ENCODE peak calls at places on chromosomes 6 and 20, in seven cellular contexts. O is H1, C is neuronal stem cell, D is H9, G is mesendoderm, J is IMR-90, L is mesenchymal stem cell. B is an unnamed sample.

GRCh38 chr6:135087803-135088202 is 33.2 kb upstream of the HBS1L start:
- DNase-seq in D (no peak), C (no peak), J (no peak), L (peak), O (no peak), G (no peak), B (no peak)

GRCh38 chr6:170305772-170306323 is 710 bp upstream of the FAM120B start:
- DNase-seq in L (no peak), C (no peak), G (no peak), O (no peak), J (no peak), D (no peak), B (no peak)

GRCh38 chr6:155530219-155530834 is 74.7 kb upstream of the NOX3 start:
- DNase-seq in G (peak), J (peak), L (peak), O (no peak), D (no peak), C (no peak), B (no peak)

GRCh38 chr20:61916318-61916891 is 149.3 kb downstream of the TAF4 start:
- DNase-seq in J (no peak), D (no peak), C (no peak), O (no peak), G (no peak), L (no peak), B (no peak)

GRCh38 chr6:26501482-26501986 is 1.4 kb downstream of the BTN1A1 start:
- DNase-seq in J (peak), O (peak), G (peak), D (peak), L (peak), C (no peak), B (peak)

GRCh38 chr20:17556842-17557674 is 12.8 kb upstream of the DSTN start:
- DNase-seq in D (peak), O (peak), G (no peak), L (no peak), C (no peak), J (peak), B (no peak)

GRCh38 chr6:163860194-163861081 is 445.9 kb downstream of the QKI start:
- DNase-seq in C (no peak), G (no peak), O (no peak), L (peak), J (peak), D (no peak), B (no peak)

GRCh38 chr6:15881150-15881549 is 218.3 kb upstream of the DTNBP1 start:
- DNase-seq in C (no peak), J (no peak), G (no peak), O (no peak), D (no peak), L (no peak), B (no peak)

GRCh38 chr20:54026300-54027064 is 43.9 kb downstream of the BCAS1 start:
- DNase-seq in C (no peak), O (no peak), D (no peak), J (no peak), L (no peak), G (no peak), B (no peak)
- H4K8ac ChIP-seq in C (no peak), O (no peak), D (no peak), J (no peak), L (no peak), G (no peak), B (no peak)

GRCh38 chr20:568865-569415 is 25.4 kb upstream of the CSNK2A1 start:
- DNase-seq in J (no peak), L (no peak), G (peak), O (no peak), C (no peak), D (no peak), B (peak)
- H3K4ac ChIP-seq in J (no peak), L (no peak), G (no peak), O (no peak), C (no peak), D (no peak), B (no peak)

DNA sequence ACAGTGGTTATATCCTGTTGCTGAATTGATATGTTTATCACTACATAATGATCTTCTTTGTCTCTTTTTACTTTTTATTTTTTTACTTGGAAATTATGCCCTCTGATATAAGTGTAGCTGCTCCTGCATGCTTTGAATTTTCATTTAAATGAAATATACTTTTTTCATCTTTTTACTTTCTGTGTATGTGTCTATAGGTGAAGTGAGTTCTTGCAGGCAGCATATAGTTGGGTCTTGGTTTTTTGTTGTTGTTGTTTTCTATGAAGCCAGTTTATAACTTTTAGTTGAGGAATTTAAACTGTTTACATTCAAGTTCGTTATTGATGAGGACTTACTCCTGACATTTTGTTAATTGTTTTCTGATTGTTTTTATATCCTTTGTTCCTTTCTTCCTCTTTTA is 103.1 kb upstream of the DOK5 start:
- DNase-seq in L (no peak), O (no peak), G (no peak), D (no peak), C (no peak), J (no peak), B (no peak)
- H4K8ac ChIP-seq in L (no peak), O (no peak), G (no peak), D (no peak), C (no peak), J (no peak), B (no peak)

GRCh38 chr20:51651921-51652549 is 109.5 kb upstream of the NFATC2 start:
- DNase-seq in C (no peak), G (no peak), L (no peak), O (no peak), J (no peak), D (no peak), B (no peak)
- H3K4ac ChIP-seq in C (no peak), G (no peak), L (no peak), O (no peak), J (no peak), D (no peak), B (no peak)